ENCODE peak calls at places on chromosomes 16 and 17, in six cellular contexts. R is globus pallidus, N is AML-193, H is ELF-1, F is neural crest cell, Y is MV-4-11. Q is an unnamed sample.

GRCh38 chr16:63938661-63939060 is 1183.2 kb downstream of the CDH11 start:
- DNase-seq in R (no peak), N (no peak), H (no peak), F (no peak), Y (no peak), Q (no peak)

GRCh38 chr17:1931759-1932579 is 93.2 kb downstream of the RTN4RL1 start:
- DNase-seq in R (peak), N (no peak), H (peak), F (no peak), Y (no peak), Q (no peak)

GRCh38 chr17:2427215-2427614 is 26.4 kb upstream of the MNT start:
- DNase-seq in R (no peak), N (no peak), H (no peak), F (no peak), Y (no peak), Q (no peak)

GRCh38 chr17:56230660-56231059 is 77.4 kb downstream of the ANKFN1 start:
- DNase-seq in R (peak), N (no peak), H (no peak), F (no peak), Y (peak), Q (no peak)

GRCh38 chr17:79204261-79204660 is 129.6 kb downstream of the ENGASE start:
- DNase-seq in R (no peak), N (no peak), H (no peak), F (no peak), Y (no peak), Q (no peak)

GRCh38 chr16:63981639-63982038 is 1140.2 kb downstream of the CDH11 start:
- DNase-seq in R (peak), N (no peak), H (peak), F (peak), Y (no peak), Q (no peak)

GRCh38 chr16:2236362-2237075 is at the start of gene DNASE1L2:
- DNase-seq in R (no peak), N (no peak), H (peak), F (peak), Y (no peak), Q (no peak)

GRCh38 chr17:81030726-81031570 is 4.0 kb upstream of the BAIAP2 start:
- DNase-seq in R (no peak), N (no peak), H (no peak), F (no peak), Y (peak), Q (no peak)

GRCh38 chr16:64499211-64499610 is 622.7 kb downstream of the CDH11 start:
- DNase-seq in R (no peak), N (no peak), H (no peak), F (no peak), Y (no peak), Q (no peak)

GRCh38 chr17:53462393-53462811 is 360.3 kb upstream of the KIF2B start:
- DNase-seq in R (no peak), N (no peak), H (no peak), F (no peak), Y (no peak), Q (peak)

GRCh38 chr16:56848955-56849689 is 15.9 kb upstream of the SLC12A3 start:
- DNase-seq in R (no peak), N (no peak), H (no peak), F (no peak), Y (no peak), Q (no peak)

GRCh38 chr17:59111539-59111938 is 4.9 kb upstream of the TRIM37 start:
- DNase-seq in R (no peak), N (no peak), H (no peak), F (no peak), Y (no peak), Q (no peak)

GRCh38 chr17:62611767-62612166 is 15.7 kb upstream of the MRC2 start:
- DNase-seq in R (no peak), N (no peak), H (no peak), F (no peak), Y (peak), Q (no peak)

GRCh38 chr16:22630242-22630641 is 119.6 kb downstream of the NPIPB5 start:
- DNase-seq in R (no peak), N (no peak), H (no peak), F (no peak), Y (no peak), Q (no peak)

GRCh38 chr17:13735444-13735843 is 133.7 kb upstream of the HS3ST3A1 start:
- DNase-seq in R (no peak), N (no peak), H (peak), F (no peak), Y (no peak), Q (no peak)

GRCh38 chr16:85288869-85289660 is 176.8 kb upstream of the CIBAR2 start:
- DNase-seq in R (no peak), N (no peak), H (no peak), F (no peak), Y (no peak), Q (no peak)

GRCh38 chr17:58327363-58328194 is 1.0 kb downstream of the TSPOAP1 start:
- DNase-seq in R (no peak), N (no peak), H (no peak), F (no peak), Y (no peak), Q (no peak)

GRCh38 chr17:48575066-48575582 is 3.0 kb downstream of the HOXB4 start:
- DNase-seq in R (no peak), N (no peak), H (no peak), F (no peak), Y (no peak), Q (no peak)

GRCh38 chr17:4947411-4948165 is 742 bp downstream of the PFN1 start:
- DNase-seq in R (no peak), N (no peak), H (peak), F (peak), Y (peak), Q (no peak)